ENCODE peak calls at places on chromosomes 4 and X, in seven cellular contexts. L, C, W, Q, G, T and I are unnamed samples.

GRCh38 chrX:1196436-1196835 is 16.0 kb downstream of the CRLF2 start:
- DNase-seq in L (no peak), C (no peak), W (no peak), Q (no peak), G (no peak), T (no peak), I (no peak)

GRCh38 chrX:41027388-41027787 is 57.9 kb upstream of the USP9X start:
- DNase-seq in L (no peak), C (no peak), W (no peak), Q (no peak), G (no peak), T (no peak), I (no peak)

GRCh38 chr4:17241835-17242234 is 270.1 kb downstream of the QDPR start:
- DNase-seq in L (no peak), C (no peak), W (no peak), Q (no peak), G (no peak), T (no peak), I (no peak)

GRCh38 chrX:54076903-54077302 is 32.6 kb upstream of the PHF8 start:
- DNase-seq in L (peak), C (no peak), W (no peak), Q (no peak), G (no peak), T (no peak), I (no peak)

GRCh38 chrX:111728096-111728495 is 47.1 kb downstream of the ALG13 start:
- DNase-seq in L (no peak), C (no peak), W (no peak), Q (no peak), G (no peak), T (no peak), I (no peak)

GRCh38 chr4:165384186-165384585 is 5.4 kb downstream of the CPE start:
- DNase-seq in L (no peak), C (no peak), W (no peak), Q (no peak), G (no peak), T (no peak), I (no peak)

GRCh38 chr4:13182136-13182535 is 302.0 kb downstream of the RAB28 start:
- DNase-seq in L (no peak), C (no peak), W (no peak), Q (no peak), G (no peak), T (no peak), I (no peak)

GRCh38 chr4:56466910-56467283 is 520 bp upstream of the SRP72 start:
- DNase-seq in L (no peak), C (no peak), W (no peak), Q (no peak), G (no peak), T (peak), I (no peak)

GRCh38 chrX:82141942-82142341 is 940.0 kb downstream of the SH3BGRL start:
- DNase-seq in L (no peak), C (no peak), W (no peak), Q (no peak), G (no peak), T (peak), I (no peak)

GRCh38 chr4:36006226-36006625 is 238.1 kb downstream of the ARAP2 start:
- DNase-seq in L (no peak), C (no peak), W (no peak), Q (peak), G (no peak), T (no peak), I (no peak)

GRCh38 chr4:56156141-56156540 is 207.4 kb downstream of the CEP135 start:
- DNase-seq in L (no peak), C (no peak), W (no peak), Q (no peak), G (no peak), T (no peak), I (no peak)

GRCh38 chr4:107801766-107802211 is 22.9 kb upstream of the SGMS2 start:
- DNase-seq in L (peak), C (no peak), W (no peak), Q (peak), G (peak), T (no peak), I (no peak)

GRCh38 chr4:40500781-40501180 is 128.9 kb downstream of the RBM47 start:
- DNase-seq in L (no peak), C (no peak), W (no peak), Q (no peak), G (no peak), T (no peak), I (no peak)

GRCh38 chrX:40966204-40966820 is 118.9 kb upstream of the USP9X start:
- DNase-seq in L (no peak), C (no peak), W (no peak), Q (no peak), G (no peak), T (no peak), I (no peak)